ENCODE peak calls at places on chromosomes 6 and 20, in seven cellular contexts. J is mesenchymal stem cell, P is IMR-90, L is GM23248, U is H1, M is A549, D is PC-3. Q is an unnamed sample.

GRCh38 chr20:54980321-54980960 is 505.0 kb downstream of the DOK5 start:
- DNase-seq in P (no peak), J (no peak), D (peak), M (no peak), L (no peak), U (no peak), Q (peak)

GRCh38 chr20:51269671-51270070 is 246.8 kb upstream of the KCNG1 start:
- DNase-seq in J (no peak), D (no peak), U (no peak), L (no peak), P (no peak), M (no peak), Q (no peak)

GRCh38 chr6:69398311-69398710 is 398.5 kb downstream of the LMBRD1 start:
- DNase-seq in J (no peak), U (no peak), M (no peak), D (no peak), L (no peak), P (no peak), Q (no peak)

GRCh38 chr6:25601797-25602679 is 50.0 kb upstream of the SCGN start:
- DNase-seq in U (no peak), P (peak), D (peak), J (peak), M (peak), L (peak), Q (peak)

GRCh38 chr6:162251257-162251656 is 476.3 kb downstream of the PRKN start:
- DNase-seq in U (no peak), P (no peak), D (no peak), L (no peak), J (no peak), M (no peak), Q (peak)

GRCh38 chr6:10613693-10614092 is 80.7 kb downstream of the C6orf52 start:
- DNase-seq in M (no peak), J (peak), D (no peak), U (no peak), P (no peak), L (no peak), Q (peak)

GRCh38 chr20:6588296-6588695 is 179.2 kb upstream of the BMP2 start:
- DNase-seq in J (no peak), L (peak), D (peak), P (peak), M (no peak), U (no peak), Q (no peak)

GRCh38 chr6:41548098-41548840 is 2.1 kb downstream of the FOXP4 start:
- DNase-seq in U (no peak), J (no peak), D (no peak), L (no peak), P (no peak), M (no peak), Q (no peak)

GRCh38 chr6:157143171-157143884 is 180.0 kb downstream of the TMEM242 start:
- DNase-seq in P (peak), L (peak), M (no peak), J (peak), U (no peak), D (peak), Q (peak)

GRCh38 chr6:15399651-15400470 is 154.0 kb downstream of the JARID2 start:
- DNase-seq in U (no peak), D (peak), P (peak), M (peak), J (peak), L (peak), Q (peak)

GRCh38 chr6:28165566-28165965 is 23.9 kb downstream of the ZKSCAN8 start:
- DNase-seq in D (no peak), L (no peak), J (no peak), M (no peak), U (no peak), P (no peak), Q (no peak)

GRCh38 chr6:66735106-66735890 is 1028.3 kb upstream of the EYS start:
- DNase-seq in J (peak), U (no peak), L (no peak), P (no peak), M (no peak), D (peak), Q (no peak)

GRCh38 chr6:113927001-113927400 is 43.9 kb downstream of the HDAC2 start:
- DNase-seq in J (no peak), M (no peak), D (no peak), U (no peak), P (no peak), L (no peak), Q (no peak)

GRCh38 chr20:23641936-23642751 is 4.4 kb upstream of the CST3 start:
- DNase-seq in M (no peak), L (peak), D (peak), J (peak), P (peak), U (no peak), Q (no peak)

GRCh38 chr6:160215232-160215631 is 43.4 kb downstream of the SLC22A2 start:
- DNase-seq in D (no peak), P (no peak), J (no peak), L (no peak), M (no peak), U (no peak), Q (no peak)

GRCh38 chr6:16540804-16541752 is 220.2 kb downstream of the ATXN1 start:
- DNase-seq in J (no peak), M (no peak), U (no peak), D (no peak), P (no peak), L (no peak), Q (peak)

GRCh38 chr20:54468082-54468481 is 7.3 kb upstream of the DOK5 start:
- DNase-seq in D (no peak), L (peak), U (no peak), P (no peak), M (no peak), J (no peak), Q (no peak)

GRCh38 chr6:38814761-38815160 is 99.7 kb downstream of the DNAH8 start:
- DNase-seq in U (no peak), L (no peak), P (no peak), D (no peak), M (no peak), J (no peak), Q (no peak)

GRCh38 chr20:25081730-25082497 is at the start of gene VSX1:
- DNase-seq in J (no peak), U (peak), D (no peak), L (no peak), P (no peak), M (no peak), Q (peak)

GRCh38 chr6:41801380-41801779 is 13.9 kb downstream of the TOMM6 start:
- DNase-seq in P (peak), M (no peak), D (peak), J (peak), U (no peak), L (peak), Q (no peak)

GRCh38 chr6:106092279-106092678 is 6.1 kb downstream of the PRDM1 start:
- DNase-seq in P (no peak), U (no peak), L (no peak), D (no peak), M (no peak), J (no peak), Q (no peak)

GRCh38 chr6:15249371-15250019 is 3.6 kb downstream of the JARID2 start:
- DNase-seq in L (peak), P (no peak), M (no peak), J (no peak), U (no peak), D (no peak), Q (peak)

GRCh38 chr6:75922226-75922625 is 150.2 kb downstream of the IMPG1 start:
- DNase-seq in M (no peak), D (peak), U (no peak), P (peak), L (peak), J (peak), Q (no peak)

GRCh38 chr6:108156180-108156937 is 9.5 kb upstream of the NR2E1 start:
- DNase-seq in L (peak), J (no peak), D (peak), U (peak), M (no peak), P (no peak), Q (peak)

GRCh38 chr20:14915356-14915755 is 577.9 kb upstream of the FLRT3 start:
- DNase-seq in D (no peak), P (no peak), M (no peak), L (no peak), U (no peak), J (peak), Q (no peak)

GRCh38 chr20:55415567-55416142 is 589.7 kb downstream of the CBLN4 start:
- DNase-seq in D (peak), L (peak), M (no peak), U (no peak), P (no peak), J (no peak), Q (peak)

GRCh38 chr6:4613381-4613780 is 162.8 kb upstream of the CDYL start:
- DNase-seq in D (no peak), U (no peak), L (no peak), M (no peak), P (no peak), J (no peak), Q (no peak)

GRCh38 chr20:63351811-63352591 is 9.1 kb downstream of the CHRNA4 start:
- DNase-seq in U (peak), J (no peak), P (no peak), M (no peak), D (no peak), L (no peak), Q (peak)

GRCh38 chr6:19042452-19042851 is 655.3 kb downstream of the RNF144B start:
- DNase-seq in D (no peak), J (no peak), P (no peak), M (no peak), U (no peak), L (no peak), Q (no peak)

GRCh38 chr6:24959333-24959732 is 23.6 kb upstream of the RIPOR2 start:
- DNase-seq in L (no peak), J (no peak), U (no peak), D (no peak), M (no peak), P (no peak), Q (no peak)

GRCh38 chr20:45029884-45030283 is 63.6 kb downstream of the STK4 start:
- DNase-seq in J (no peak), D (no peak), P (no peak), L (no peak), M (no peak), U (no peak), Q (no peak)

GRCh38 chr6:140571139-140571538 is 1196.7 kb upstream of the CITED2 start:
- DNase-seq in U (no peak), J (no peak), M (no peak), L (peak), D (no peak), P (peak), Q (no peak)

DNA sequence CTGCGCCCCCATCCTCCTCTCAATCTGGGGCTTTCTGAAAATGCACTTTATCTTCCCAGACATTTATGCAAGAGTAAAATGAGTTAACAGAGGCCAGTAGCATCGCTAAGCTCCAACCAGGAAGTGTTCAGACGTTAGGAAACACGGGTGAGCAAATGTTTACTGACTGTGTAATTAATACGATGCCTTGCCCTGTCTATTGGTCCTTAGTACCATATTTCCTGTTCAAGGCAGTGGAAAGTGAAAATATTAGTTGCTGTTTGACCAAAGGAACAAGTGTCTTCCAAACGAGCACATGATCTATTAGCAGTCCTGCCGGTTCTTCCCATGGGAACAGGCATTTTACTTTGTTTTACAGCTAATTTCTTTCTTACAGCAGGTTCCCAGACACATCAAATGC is 311.1 kb upstream of the JAG1 start:
- DNase-seq in D (no peak), M (no peak), U (no peak), P (no peak), J (peak), L (no peak), Q (no peak)
- H3K4me2 ChIP-seq in D (no peak), M (peak), U (no peak), P (no peak), J (no peak), L (no peak), Q (no peak)

GRCh38 chr6:1136856-1137255 is 175.0 kb upstream of the FOXQ1 start:
- DNase-seq in U (no peak), J (no peak), P (no peak), M (no peak), L (no peak), D (no peak), Q (no peak)

GRCh38 chr6:1137849-1138248 is 174.0 kb upstream of the FOXQ1 start:
- DNase-seq in P (no peak), D (no peak), J (no peak), M (no peak), U (no peak), L (no peak), Q (no peak)

GRCh38 chr6:1135726-1136414 is 176.0 kb upstream of the FOXQ1 start:
- DNase-seq in U (no peak), J (no peak), M (no peak), P (no peak), L (peak), D (no peak), Q (no peak)

GRCh38 chr6:1139155-1139890 is 172.6 kb upstream of the FOXQ1 start:
- DNase-seq in P (no peak), U (no peak), M (no peak), L (no peak), J (no peak), D (no peak), Q (no peak)

GRCh38 chr6:1136415-1136774 is 175.5 kb upstream of the FOXQ1 start:
- DNase-seq in M (no peak), P (peak), J (no peak), U (no peak), D (no peak), L (peak), Q (no peak)
- H3K4me2 ChIP-seq in M (no peak), P (peak), J (no peak), U (no peak), D (no peak), L (peak), Q (no peak)

DNA sequence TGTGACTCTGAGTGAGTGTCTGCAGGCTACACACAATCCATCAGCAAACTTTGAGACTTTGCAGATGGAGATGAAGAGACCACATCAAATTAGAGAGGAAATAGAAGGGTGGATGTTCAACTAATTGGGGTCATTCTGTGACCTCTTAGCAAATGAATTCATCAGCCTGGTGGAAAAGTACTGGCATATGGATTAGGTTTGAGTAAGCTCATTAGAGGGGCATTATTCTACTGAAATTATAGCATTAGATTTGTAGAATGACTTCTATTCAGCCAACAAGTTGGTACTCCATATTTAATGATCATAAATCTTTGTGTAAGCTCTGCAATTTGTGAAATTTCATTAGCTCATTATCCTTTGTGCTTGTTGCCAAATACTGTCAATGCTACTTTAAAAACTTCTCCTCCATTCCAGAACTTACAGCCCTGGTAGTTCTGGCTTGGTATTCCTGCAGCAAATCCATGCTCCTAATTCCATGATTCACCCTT is 63.8 kb downstream of the ADTRP start:
- DNase-seq in L (no peak), U (no peak), J (no peak), M (no peak), P (no peak), D (no peak), Q (no peak)
- H3K4me2 ChIP-seq in L (no peak), U (no peak), J (no peak), M (no peak), P (no peak), D (no peak), Q (no peak)

GRCh38 chr20:35200255-35200654 is 26.2 kb upstream of the MMP24 start:
- DNase-seq in J (peak), D (peak), L (peak), U (no peak), P (peak), M (no peak), Q (no peak)
- H3K4me2 ChIP-seq in J (no peak), D (peak), L (peak), U (no peak), P (peak), M (peak), Q (no peak)

DNA sequence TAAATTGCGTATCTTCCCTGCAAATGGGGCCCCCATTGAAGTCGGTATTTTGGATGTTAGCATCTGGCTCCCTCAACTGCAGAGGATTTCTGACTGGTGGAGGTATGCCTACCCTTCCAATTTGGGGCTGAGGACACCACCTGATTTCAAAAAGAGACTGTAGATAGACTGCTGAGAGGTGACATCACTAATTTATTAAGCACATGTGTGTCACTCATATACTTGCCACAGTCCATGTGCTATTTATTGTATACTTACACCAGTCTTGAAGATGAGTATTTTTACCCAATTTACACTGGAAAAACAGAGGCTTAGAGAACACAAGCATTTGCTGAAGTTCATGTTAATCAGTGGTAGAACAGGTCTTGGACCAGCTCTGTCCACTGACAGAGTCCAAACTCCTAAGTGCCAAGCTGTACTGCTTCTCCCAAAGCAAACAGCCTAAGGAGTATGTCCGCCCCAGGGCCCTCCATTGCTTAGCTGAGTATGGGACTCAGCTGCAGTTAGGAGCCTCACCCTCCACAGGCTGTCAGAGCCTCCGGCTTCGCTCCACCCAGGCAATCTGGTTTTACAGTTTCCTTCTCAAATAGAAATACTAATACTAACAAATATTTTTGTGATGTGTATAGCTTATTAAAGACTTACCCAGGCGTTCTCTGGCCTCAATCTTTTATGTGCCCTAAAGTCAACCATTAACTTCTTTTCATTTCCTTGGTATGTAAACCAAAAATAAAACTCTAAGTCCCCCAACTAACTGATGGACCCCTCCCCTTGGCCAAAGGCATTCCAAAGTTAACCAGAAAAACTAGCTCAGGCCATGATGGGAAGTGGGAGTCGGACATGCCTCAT is 17.5 kb downstream of the RIN2 start:
- DNase-seq in J (no peak), M (no peak), U (no peak), L (peak), P (no peak), D (peak), Q (no peak)
- H3K4me2 ChIP-seq in J (no peak), M (peak), U (no peak), L (peak), P (no peak), D (peak), Q (no peak)

GRCh38 chr6:144661101-144661806 is 376.1 kb downstream of the UTRN start:
- DNase-seq in J (no peak), D (peak), M (no peak), U (no peak), P (peak), L (peak), Q (peak)

GRCh38 chr6:144657691-144658090 is 372.6 kb downstream of the UTRN start:
- DNase-seq in M (no peak), U (no peak), D (no peak), L (no peak), J (no peak), P (no peak), Q (no peak)

GRCh38 chr6:144659735-144660246 is 374.7 kb downstream of the UTRN start:
- DNase-seq in D (no peak), P (no peak), U (no peak), L (no peak), M (no peak), J (no peak), Q (no peak)

GRCh38 chr6:144660545-144660944 is 375.4 kb downstream of the UTRN start:
- DNase-seq in D (no peak), J (no peak), M (no peak), P (no peak), L (no peak), U (no peak), Q (no peak)

GRCh38 chr6:144659202-144659731 is 374.1 kb downstream of the UTRN start:
- DNase-seq in P (peak), M (no peak), L (peak), J (peak), U (no peak), D (no peak), Q (peak)
- H3K4me2 ChIP-seq in P (peak), M (peak), L (no peak), J (no peak), U (peak), D (no peak), Q (peak)

GRCh38 chr20:9884061-9884460 is 45.2 kb upstream of the PAK5 start:
- DNase-seq in M (no peak), D (peak), P (no peak), J (no peak), U (no peak), L (no peak), Q (peak)

GRCh38 chr20:9884666-9885065 is 45.8 kb upstream of the PAK5 start:
- DNase-seq in L (peak), M (no peak), D (peak), U (no peak), J (no peak), P (peak), Q (no peak)

GRCh38 chr20:9889270-9889981 is 50.5 kb upstream of the PAK5 start:
- DNase-seq in U (no peak), M (no peak), P (no peak), J (no peak), L (no peak), D (no peak), Q (no peak)

DNA sequence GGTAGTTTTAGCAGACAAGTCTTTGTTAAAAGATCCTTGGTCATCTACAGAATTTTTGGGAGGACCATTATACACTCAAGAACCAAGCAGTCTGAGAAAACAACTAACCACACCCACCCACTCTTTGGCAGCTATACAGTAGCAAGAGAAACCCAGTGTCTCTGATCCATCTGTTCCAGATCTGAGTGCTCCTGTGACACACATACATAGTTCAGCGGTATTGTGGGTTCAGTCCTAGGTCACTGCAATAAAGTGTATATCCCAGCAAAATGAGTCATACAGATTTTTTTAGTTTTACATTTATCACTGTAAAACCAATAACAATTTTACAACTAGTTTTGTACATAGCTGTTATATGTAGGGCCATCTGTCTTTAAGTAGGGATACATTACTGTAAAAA is 47.4 kb upstream of the PAK5 start:
- DNase-seq in D (peak), J (no peak), U (no peak), L (peak), P (peak), M (no peak), Q (no peak)
- H3K4me2 ChIP-seq in D (no peak), J (no peak), U (no peak), L (no peak), P (no peak), M (no peak), Q (no peak)

Q was measured in neural progenitor cell.